ENCODE peak calls at places on chromosomes 1 and 21, in four cellular contexts. U is aorta, F is psoas muscle, H is endothelial cell of umbilical vein. R is an unnamed sample. For H3K9me3 and H3K4me1, the result is how much of the 10 kb centered on the place peaks cover.

GRCh38 chr1:62513013-62513412 is 76.2 kb downstream of the USP1 start:
- DNase-seq in U (no peak), F (no peak), H (no peak), R (no peak)

GRCh38 chr1:87644033-87644432 is 315.4 kb downstream of the LMO4 start:
- DNase-seq in U (no peak), F (no peak), H (no peak), R (no peak)

GRCh38 chr1:93042822-93043557 is 36.1 kb upstream of the MTF2 start:
- DNase-seq in U (no peak), F (no peak), H (no peak), R (no peak)

GRCh38 chr1:71054281-71054731 is 6.7 kb upstream of the PTGER3 start:
- DNase-seq in U (peak), F (no peak), H (no peak), R (peak)

GRCh38 chr1:247332901-247333361 is 1.3 kb upstream of the ZNF496 start:
- DNase-seq in U (no peak), F (peak), H (peak), R (no peak)

GRCh38 chr1:186155594-186155993 is 219.5 kb downstream of the TPR start:
- DNase-seq in U (no peak), F (no peak), H (peak), R (no peak)

GRCh38 chr1:101284021-101284420 is 47.2 kb downstream of the S1PR1 start:
- DNase-seq in U (no peak), F (no peak), H (no peak), R (no peak)

GRCh38 chr1:231465051-231465450 is 43.0 kb upstream of the EGLN1 start:
- DNase-seq in U (no peak), F (no peak), H (no peak), R (no peak)

GRCh38 chr1:203777596-203777995 is 12.6 kb downstream of the LAX1 start:
- DNase-seq in U (no peak), F (no peak), H (peak), R (no peak)

GRCh38 chr21:45570826-45571601 is 28.8 kb upstream of the SLC19A1 start:
- DNase-seq in U (no peak), F (no peak), H (no peak), R (no peak)

GRCh38 chr1:224623743-224624333 is 7.7 kb downstream of the CNIH3 start:
- DNase-seq in U (no peak), F (no peak), H (peak), R (no peak)

GRCh38 chr1:67342002-67342890 is 34.6 kb downstream of the IL12RB2 start:
- DNase-seq in U (no peak), F (no peak), H (no peak), R (no peak)
- H3K27ac ChIP-seq in U (no peak), F (no peak), H (no peak), R (no peak)

GRCh38 chr1:116396769-116397168 is 23.7 kb downstream of the ATP1A1 start:
- DNase-seq in U (no peak), F (no peak), H (no peak), R (no peak)

GRCh38 chr1:116393015-116393414 is 20.0 kb downstream of the ATP1A1 start:
- DNase-seq in U (no peak), F (no peak), H (no peak), R (no peak)

GRCh38 chr1:116391207-116391606 is 18.2 kb downstream of the ATP1A1 start:
- DNase-seq in U (no peak), F (no peak), H (no peak), R (no peak)

GRCh38 chr1:116394270-116394669 is 21.2 kb downstream of the ATP1A1 start:
- DNase-seq in U (no peak), F (no peak), H (no peak), R (no peak)

DNA sequence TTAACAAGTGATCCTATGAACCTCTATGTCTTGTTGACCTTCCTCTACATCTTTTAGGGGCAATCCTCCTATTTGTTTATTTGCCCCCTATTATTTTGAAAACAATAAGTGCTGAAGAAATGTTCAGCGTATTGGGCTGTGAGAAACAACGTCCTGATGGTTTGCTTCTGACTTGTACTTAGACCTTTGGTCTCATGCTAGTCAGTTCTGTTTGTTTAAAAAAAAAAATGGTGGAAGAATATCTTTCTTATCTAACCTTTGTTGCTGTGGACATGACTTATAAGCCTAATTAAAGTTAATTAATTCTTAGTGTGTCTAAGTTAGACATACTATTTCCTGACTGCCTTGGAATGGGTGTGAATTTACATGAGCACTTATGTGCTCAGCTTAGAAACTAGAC is 20.7 kb downstream of the ATP1A1 start:
- DNase-seq in U (no peak), F (no peak), H (no peak), R (no peak)
- H3K9me3 ChIP-seq in U (under half), F (under half), H (under half), R (under half)

GRCh38 chr1:225815526-225816178 is 5.7 kb downstream of the EPHX1 start:
- DNase-seq in U (no peak), F (no peak), H (no peak), R (no peak)
- H3K4me1 ChIP-seq in U (under half), F (half or more), H (under half), R (under half)

GRCh38 chr1:45802343-45803298 is 791 bp upstream of the MAST2 start:
- DNase-seq in U (peak), F (peak), H (peak), R (no peak)
- H3K27ac ChIP-seq in U (peak), F (peak), H (peak), R (peak)

DNA sequence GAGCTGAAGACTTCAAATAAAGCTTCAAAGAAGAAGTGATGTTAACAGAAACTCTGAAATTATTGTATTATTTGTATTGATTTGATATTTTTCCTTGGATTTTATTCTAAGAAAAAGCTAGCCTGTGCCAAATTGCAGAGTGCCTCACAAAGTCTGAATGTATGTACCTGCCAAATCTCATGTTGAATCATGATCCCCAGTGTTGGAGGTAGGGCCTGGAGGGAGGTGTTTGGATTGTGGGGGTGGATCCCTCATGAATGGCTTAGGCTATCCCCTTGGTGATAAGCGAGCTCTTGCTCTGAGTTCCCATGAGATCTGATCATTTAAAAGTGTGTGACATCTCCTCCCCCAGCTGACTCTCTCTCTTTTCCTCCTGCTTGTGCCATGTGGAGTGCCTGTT is 43.6 kb downstream of the ACKR1 start:
- DNase-seq in U (no peak), F (no peak), H (no peak), R (no peak)
- H3K9me3 ChIP-seq in U (under half), F (under half), H (under half), R (under half)

GRCh38 chr1:11545793-11546192 is 66.8 kb downstream of the DISP3 start:
- DNase-seq in U (no peak), F (no peak), H (no peak), R (no peak)
- H3K4me1 ChIP-seq in U (under half), F (under half), H (under half), R (under half)

DNA sequence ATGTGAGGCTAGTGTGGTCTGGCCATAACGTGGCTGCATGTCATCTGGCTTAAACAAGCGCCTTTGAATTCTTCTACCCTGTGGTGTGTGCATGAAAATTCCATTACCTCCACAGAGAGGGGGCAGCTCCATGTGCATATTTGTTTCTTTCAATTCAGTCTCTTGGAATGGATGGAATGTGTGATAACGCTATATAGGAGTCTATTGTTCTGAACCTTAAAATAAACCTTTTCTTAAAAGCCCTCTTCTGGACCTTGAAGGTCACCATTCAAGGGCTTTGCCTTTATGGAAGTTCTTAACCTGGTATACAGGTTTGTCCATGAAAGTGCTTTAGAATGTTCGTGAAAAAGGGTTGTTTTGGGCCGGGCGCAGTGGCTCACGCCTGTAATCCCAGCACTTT is 118.2 kb upstream of the ADGRL2 start:
- DNase-seq in U (no peak), F (no peak), H (peak), R (no peak)
- H3K27ac ChIP-seq in U (no peak), F (no peak), H (peak), R (no peak)

R was measured in right lobe of liver.